ENCODE peak calls at places on chromosomes 5 and 9, in four cellular contexts. Z is aorta, H is endodermal cell, S is WERI-Rb-1. R is an unnamed sample.

GRCh38 chr5:159419567-159419966 is 89.3 kb upstream of the IL12B start:
- DNase-seq in S (no peak), Z (no peak), H (peak; percentile 58), R (no peak)

GRCh38 chr9:4327504-4328191 is 27.8 kb upstream of the GLIS3 start:
- DNase-seq in Z (no peak), H (peak; percentile 60), S (no peak), R (peak; percentile 9)

GRCh38 chr9:23559522-23559921 is 266.5 kb downstream of the ELAVL2 start:
- DNase-seq in S (no peak), H (no peak), Z (no peak), R (no peak)

GRCh38 chr5:131242728-131243255 is 21.1 kb upstream of the CDC42SE2 start:
- DNase-seq in Z (no peak), S (no peak), H (no peak), R (no peak)

GRCh38 chr9:19457694-19458009 is 48.8 kb downstream of the ACER2 start:
- DNase-seq in H (no peak), S (no peak), Z (no peak), R (no peak)

GRCh38 chr9:18910858-18911257 is 122.2 kb downstream of the SAXO1 start:
- DNase-seq in H (no peak), S (no peak), Z (no peak), R (no peak)

GRCh38 chr5:59810041-59810440 is 83.5 kb downstream of the PDE4D start:
- DNase-seq in S (peak; percentile 74), H (peak; percentile 78), Z (peak; percentile 92), R (peak; percentile 69)

GRCh38 chr5:71810456-71811181 is 91.5 kb downstream of the CARTPT start:
- DNase-seq in S (no peak), H (no peak), Z (no peak), R (no peak)

GRCh38 chr9:123924727-123925126 is 5.2 kb downstream of the DENND1A start:
- DNase-seq in Z (no peak), H (no peak), S (no peak), R (no peak)

GRCh38 chr9:123349691-123350480 is 6.1 kb upstream of the CRB2 start:
- DNase-seq in H (peak; percentile 90), Z (peak; percentile 72), S (peak; percentile 84), R (peak; percentile 90)

GRCh38 chr5:179124329-179124852 is 64.2 kb downstream of the ZNF354C start:
- DNase-seq in H (peak; percentile 24), S (no peak), Z (peak; percentile 52), R (no peak)

GRCh38 chr9:122036988-122037387 is 56.1 kb downstream of the TTLL11 start:
- DNase-seq in S (no peak), H (no peak), Z (no peak), R (no peak)

GRCh38 chr5:66661149-66661548 is 65.0 kb downstream of the MAST4 start:
- DNase-seq in S (no peak), Z (no peak), H (no peak), R (no peak)

GRCh38 chr9:6884960-6885359 is 127.2 kb downstream of the KDM4C start:
- DNase-seq in S (no peak), Z (no peak), H (no peak), R (no peak)

GRCh38 chr5:26388946-26389345 is 649.4 kb downstream of the CDH9 start:
- DNase-seq in S (no peak), Z (no peak), H (no peak), R (no peak)

GRCh38 chr5:78811121-78811832 is 162.7 kb upstream of the LHFPL2 start:
- DNase-seq in H (no peak), Z (no peak), S (no peak), R (no peak)

GRCh38 chr5:4514067-4514648 is 626.0 kb upstream of the ADAMTS16 start:
- DNase-seq in S (no peak), Z (no peak), H (no peak), R (no peak)

GRCh38 chr9:128051932-128052734 is 15.0 kb downstream of the NAIF1 start:
- DNase-seq in S (no peak), H (no peak), Z (no peak), R (peak; percentile 59)

GRCh38 chr5:139565411-139566305 is 4.5 kb downstream of the UBE2D2 start:
- DNase-seq in Z (no peak), S (no peak), H (no peak), R (no peak)

GRCh38 chr9:90847971-90848370 is 46.4 kb downstream of the SYK start:
- DNase-seq in H (no peak), Z (no peak), S (no peak), R (no peak)

GRCh38 chr9:115250646-115251045 is 132.7 kb upstream of the TNC start:
- DNase-seq in H (peak; percentile 64), S (no peak), Z (no peak), R (peak; percentile 91)
- H3K27ac ChIP-seq in H (no peak overlapping the region), S (no peak overlapping the region), Z (no peak overlapping the region), R (peak overlapping the region; percentile 80)

DNA sequence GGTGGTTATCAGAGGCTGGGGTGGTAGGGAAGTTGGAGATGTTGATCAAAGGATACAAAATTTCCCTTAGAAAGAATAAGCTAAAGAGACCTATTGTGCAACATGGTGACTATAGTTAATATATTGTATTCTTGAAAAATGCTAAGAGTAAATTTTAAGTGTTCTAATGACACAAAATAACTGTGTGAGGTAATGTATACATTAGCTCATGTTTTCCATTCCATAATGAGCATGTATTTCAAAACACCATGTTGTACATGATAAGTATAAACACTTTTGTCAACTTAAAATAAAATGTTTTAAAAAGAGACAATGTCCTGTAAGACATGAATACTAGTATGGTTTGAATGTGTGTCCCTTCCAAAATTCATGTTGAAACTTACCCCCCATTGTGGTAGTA is 94.6 kb upstream of the NREP start:
- DNase-seq in S (no peak), Z (no peak), H (no peak), R (no peak)
- H3K4me3 ChIP-seq in S (no peak overlapping the region), Z (no peak overlapping the region), H (no peak overlapping the region), R (no peak overlapping the region)

DNA sequence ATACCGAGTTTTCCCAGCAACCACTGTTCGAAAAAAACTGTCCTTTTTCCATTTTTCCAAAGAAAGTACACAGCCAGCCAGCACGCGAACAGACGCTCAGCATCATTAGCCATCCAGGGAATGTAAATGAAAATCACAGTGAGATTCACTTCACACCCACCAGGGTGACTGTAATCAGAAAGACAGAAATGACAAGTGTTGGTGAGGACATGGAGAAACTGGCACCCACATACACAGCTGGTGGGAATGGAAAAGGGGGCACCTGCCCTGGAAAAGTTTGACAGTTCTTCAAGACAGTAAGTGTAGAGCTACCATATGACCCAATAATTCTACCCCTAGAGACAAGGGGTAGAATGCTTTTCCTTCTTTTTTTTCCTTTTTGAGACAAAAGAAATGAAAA is 25.0 kb upstream of the NCS1 start:
- DNase-seq in Z (no peak), H (no peak), S (no peak), R (no peak)
- H3K27ac ChIP-seq in Z (no peak overlapping the region), H (no peak overlapping the region), S (no peak overlapping the region), R (no peak overlapping the region)

DNA sequence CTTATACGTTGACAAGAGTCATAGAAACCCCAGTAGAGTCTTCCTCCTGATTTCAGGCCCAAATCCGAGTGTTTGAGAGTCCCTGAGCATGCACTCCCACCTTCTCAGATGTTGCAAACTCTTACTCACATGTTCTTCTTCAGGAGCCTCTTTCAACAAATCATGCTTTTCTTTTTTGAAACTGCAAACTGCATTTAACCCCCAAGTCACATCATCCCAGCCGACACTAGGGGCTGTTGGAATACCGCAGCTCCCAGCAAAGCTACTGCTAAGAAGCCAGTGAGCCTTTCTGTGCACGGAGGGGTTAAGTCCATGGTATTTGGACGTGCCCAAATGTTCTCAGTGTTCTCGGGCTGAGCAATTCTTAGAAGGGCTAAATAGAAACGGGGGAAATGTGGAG is 282.9 kb downstream of the NFIB start:
- DNase-seq in H (peak; percentile 63), Z (no peak), S (no peak), R (peak; percentile 89)
- H3K4me3 ChIP-seq in H (no peak overlapping the region), Z (no peak overlapping the region), S (no peak overlapping the region), R (peak overlapping the region; percentile 60)

GRCh38 chr5:143435207-143435657 is 31.7 kb upstream of the NR3C1 start:
- DNase-seq in Z (no peak), S (no peak), H (no peak), R (no peak)
- H3K27ac ChIP-seq in Z (no peak overlapping the region), S (no peak overlapping the region), H (no peak overlapping the region), R (no peak overlapping the region)

DNA sequence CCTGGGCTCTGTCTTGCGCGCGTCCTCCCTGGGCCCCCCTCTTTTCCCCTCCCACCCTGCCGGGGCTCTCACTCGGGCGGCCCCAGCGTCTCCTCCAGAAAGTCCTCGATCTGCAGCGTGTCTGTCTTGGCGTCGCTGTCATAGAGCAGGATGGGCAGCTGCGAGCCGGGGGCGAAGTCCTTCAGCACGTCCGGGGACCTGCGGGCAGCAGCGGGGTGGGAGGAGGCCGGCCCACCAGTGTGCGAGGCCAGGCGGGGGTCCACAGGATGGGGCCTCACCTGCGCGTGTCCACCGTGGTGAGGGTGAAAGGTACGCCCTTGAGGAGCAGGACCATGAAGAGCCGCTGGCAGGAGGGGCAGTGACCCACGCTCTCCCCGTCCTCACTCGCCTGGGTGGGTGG is 998 bp downstream of the CLIC3 start:
- DNase-seq in H (no peak), S (no peak), Z (no peak), R (no peak)
- H3K4me3 ChIP-seq in H (no peak overlapping the region), S (no peak overlapping the region), Z (no peak overlapping the region), R (no peak overlapping the region)

DNA sequence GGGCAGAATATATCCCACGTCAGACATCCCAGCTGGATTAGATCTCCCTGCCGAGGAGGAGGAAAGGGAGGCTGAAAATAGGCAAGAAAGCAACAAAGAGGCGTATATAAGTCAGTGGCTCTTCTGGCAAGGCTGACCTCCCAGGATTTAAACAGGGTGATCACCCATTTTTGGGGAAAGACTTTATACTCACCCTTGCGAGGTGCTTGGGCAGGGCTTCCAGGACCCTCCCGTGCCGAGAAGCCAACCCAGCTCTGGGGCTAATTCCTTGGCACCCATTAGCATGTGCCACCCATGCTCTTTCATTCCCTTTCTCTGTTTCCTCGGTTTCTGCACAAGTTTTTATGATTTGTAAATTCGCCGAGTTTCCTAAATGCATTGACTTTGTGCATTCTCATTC is 230.2 kb upstream of the IRX2 start:
- DNase-seq in H (no peak), S (no peak), Z (no peak), R (no peak)
- H3K27ac ChIP-seq in H (no peak overlapping the region), S (no peak overlapping the region), Z (no peak overlapping the region), R (no peak overlapping the region)

GRCh38 chr9:27108981-27109541 is at the start of gene TEK:
- DNase-seq in S (no peak), Z (no peak), H (peak; percentile 79), R (no peak)
- H3K4me3 ChIP-seq in S (no peak within 1 kb of the TSS), Z (no peak within 1 kb of the TSS), H (peak within 1 kb of the TSS; percentile 75), R (peak within 1 kb of the TSS; percentile 36)

GRCh38 chr5:1108865-1109174 is 3.0 kb downstream of the SLC12A7 start:
- DNase-seq in H (no peak), S (no peak), Z (no peak), R (no peak)

GRCh38 chr5:1105350-1106265 is 6.3 kb downstream of the SLC12A7 start:
- DNase-seq in Z (no peak), S (no peak), H (no peak), R (no peak)

GRCh38 chr5:1106385-1107166 is 5.3 kb downstream of the SLC12A7 start:
- DNase-seq in S (no peak), H (no peak), Z (no peak), R (no peak)

GRCh38 chr5:1108008-1108864 is 3.6 kb downstream of the SLC12A7 start:
- DNase-seq in S (no peak), Z (no peak), H (no peak), R (no peak)

GRCh38 chr5:1107167-1108007 is 4.5 kb downstream of the SLC12A7 start:
- DNase-seq in S (peak; percentile 69), Z (no peak), H (no peak), R (no peak)
- H3K27ac ChIP-seq in S (peak overlapping the region; percentile 62), Z (no peak overlapping the region), H (peak overlapping the region; percentile 58), R (no peak overlapping the region)

R was measured in SJCRH30.